ENCODE peak calls at places on chromosomes 1 and 21, in eight cellular contexts. One of them, this sample, is unnamed.

GRCh38 chr1:3752400-3752945 is at the start of gene CCDC27:
- DNase-seq in K562: no peak
- DNase-seq in tibial artery: no peak
- DNase-seq in spleen: peak
- DNase-seq in AG10803: no peak
- DNase-seq in GM23338: no peak
- DNase-seq in hepatocyte: no peak
- DNase-seq in brain microvascular endothelial cell: no peak
- DNase-seq in this sample: no peak

GRCh38 chr1:4046836-4047461 is 146.9 kb upstream of the C1orf174 start:
- DNase-seq in K562: no peak
- DNase-seq in GM23338: no peak
- DNase-seq in hepatocyte: no peak
- DNase-seq in AG10803: no peak
- DNase-seq in brain microvascular endothelial cell: no peak
- DNase-seq in spleen: no peak
- DNase-seq in tibial artery: no peak
- DNase-seq in this sample: no peak

GRCh38 chr1:43772978-43773377 is 65.6 kb downstream of the ST3GAL3 start:
- DNase-seq in hepatocyte: no peak
- DNase-seq in AG10803: no peak
- DNase-seq in K562: no peak
- DNase-seq in GM23338: no peak
- DNase-seq in spleen: no peak
- DNase-seq in tibial artery: no peak
- DNase-seq in brain microvascular endothelial cell: no peak
- DNase-seq in this sample: no peak

GRCh38 chr1:220925707-220926106 is 46.5 kb downstream of the HLX start:
- DNase-seq in AG10803: no peak
- DNase-seq in tibial artery: no peak
- DNase-seq in spleen: no peak
- DNase-seq in hepatocyte: no peak
- DNase-seq in K562: no peak
- DNase-seq in GM23338: no peak
- DNase-seq in brain microvascular endothelial cell: no peak
- DNase-seq in this sample: peak

GRCh38 chr1:234884701-234885100 is 243.9 kb downstream of the TOMM20 start:
- DNase-seq in hepatocyte: no peak
- DNase-seq in AG10803: no peak
- DNase-seq in tibial artery: peak
- DNase-seq in GM23338: no peak
- DNase-seq in brain microvascular endothelial cell: no peak
- DNase-seq in spleen: no peak
- DNase-seq in K562: no peak
- DNase-seq in this sample: no peak

GRCh38 chr1:101013776-101014175 is 11.8 kb downstream of the DPH5 start:
- DNase-seq in spleen: no peak
- DNase-seq in hepatocyte: no peak
- DNase-seq in tibial artery: no peak
- DNase-seq in K562: no peak
- DNase-seq in GM23338: no peak
- DNase-seq in AG10803: no peak
- DNase-seq in brain microvascular endothelial cell: no peak
- DNase-seq in this sample: peak

GRCh38 chr1:77438239-77438913 is 156.6 kb downstream of the AK5 start:
- DNase-seq in brain microvascular endothelial cell: peak
- DNase-seq in spleen: no peak
- DNase-seq in K562: no peak
- DNase-seq in AG10803: peak
- DNase-seq in GM23338: no peak
- DNase-seq in hepatocyte: no peak
- DNase-seq in tibial artery: no peak
- DNase-seq in this sample: no peak

GRCh38 chr1:146010126-146010738 is 11.3 kb downstream of the HJV start:
- DNase-seq in hepatocyte: no peak
- DNase-seq in K562: no peak
- DNase-seq in AG10803: no peak
- DNase-seq in GM23338: no peak
- DNase-seq in tibial artery: no peak
- DNase-seq in brain microvascular endothelial cell: no peak
- DNase-seq in spleen: no peak
- DNase-seq in this sample: no peak

GRCh38 chr1:235954306-235955283 is 87.9 kb upstream of the LYST start:
- DNase-seq in tibial artery: no peak
- DNase-seq in spleen: peak
- DNase-seq in AG10803: peak
- DNase-seq in hepatocyte: no peak
- DNase-seq in brain microvascular endothelial cell: peak
- DNase-seq in K562: no peak
- DNase-seq in GM23338: no peak
- DNase-seq in this sample: no peak

GRCh38 chr1:32351859-32352745 is 10.2 kb downstream of the FAM229A start:
- DNase-seq in spleen: no peak
- DNase-seq in K562: peak
- DNase-seq in AG10803: peak
- DNase-seq in brain microvascular endothelial cell: no peak
- DNase-seq in GM23338: peak
- DNase-seq in tibial artery: peak
- DNase-seq in hepatocyte: peak
- DNase-seq in this sample: no peak

GRCh38 chr21:23633447-23633846 is 1973.8 kb downstream of the MRPL39 start:
- DNase-seq in GM23338: no peak
- DNase-seq in hepatocyte: no peak
- DNase-seq in spleen: no peak
- DNase-seq in brain microvascular endothelial cell: no peak
- DNase-seq in tibial artery: no peak
- DNase-seq in K562: no peak
- DNase-seq in AG10803: no peak
- DNase-seq in this sample: no peak

GRCh38 chr1:56672579-56672978 is 27.5 kb downstream of the PRKAA2 start:
- DNase-seq in tibial artery: no peak
- DNase-seq in GM23338: no peak
- DNase-seq in spleen: no peak
- DNase-seq in AG10803: no peak
- DNase-seq in brain microvascular endothelial cell: no peak
- DNase-seq in hepatocyte: no peak
- DNase-seq in K562: no peak
- DNase-seq in this sample: no peak

GRCh38 chr21:34668803-34669148 is at the start of gene CLIC6:
- DNase-seq in brain microvascular endothelial cell: no peak
- DNase-seq in K562: no peak
- DNase-seq in hepatocyte: peak
- DNase-seq in GM23338: peak
- DNase-seq in tibial artery: peak
- DNase-seq in AG10803: no peak
- DNase-seq in spleen: no peak
- DNase-seq in this sample: no peak
- H3K4me3 ChIP-seq in brain microvascular endothelial cell: peak
- H3K4me3 ChIP-seq in K562: no peak
- H3K4me3 ChIP-seq in hepatocyte: peak
- H3K4me3 ChIP-seq in GM23338: peak
- H3K4me3 ChIP-seq in tibial artery: peak
- H3K4me3 ChIP-seq in AG10803: no peak
- H3K4me3 ChIP-seq in spleen: peak
- H3K4me3 ChIP-seq in this sample: no peak

DNA sequence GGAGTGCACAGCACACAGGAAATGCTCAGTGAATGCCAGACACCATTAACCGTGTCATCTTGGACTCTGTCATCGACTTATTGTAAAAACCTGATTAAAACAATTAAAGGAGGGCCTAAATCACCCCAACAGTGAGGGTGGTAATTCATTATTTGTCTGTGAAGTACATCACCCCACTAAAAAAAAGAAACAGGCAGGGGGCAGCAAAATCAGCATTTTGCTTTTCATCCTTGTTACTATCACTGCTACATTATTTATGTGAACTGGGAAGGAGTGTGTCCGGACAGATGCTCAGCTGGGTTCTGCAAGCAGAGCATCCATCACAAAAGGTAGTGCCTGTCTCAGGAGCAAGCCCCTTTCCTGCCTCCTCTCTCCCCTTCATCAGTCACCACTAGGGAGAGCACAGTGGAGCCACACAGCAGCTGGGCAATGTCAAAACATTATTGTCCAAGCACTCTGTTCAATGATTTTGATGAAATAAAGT is 98.5 kb downstream of the RERE start:
- DNase-seq in brain microvascular endothelial cell: no peak
- DNase-seq in tibial artery: no peak
- DNase-seq in AG10803: no peak
- DNase-seq in GM23338: peak
- DNase-seq in K562: no peak
- DNase-seq in hepatocyte: no peak
- DNase-seq in spleen: no peak
- DNase-seq in this sample: no peak
- TF ChIP-seq CTCF in brain microvascular endothelial cell: peak
- TF ChIP-seq CTCF in tibial artery: no peak
- TF ChIP-seq CTCF in AG10803: peak
- TF ChIP-seq CTCF in GM23338: peak
- TF ChIP-seq CTCF in K562: peak
- TF ChIP-seq CTCF in hepatocyte: peak
- TF ChIP-seq CTCF in spleen: peak
- TF ChIP-seq CTCF in this sample: peak

DNA sequence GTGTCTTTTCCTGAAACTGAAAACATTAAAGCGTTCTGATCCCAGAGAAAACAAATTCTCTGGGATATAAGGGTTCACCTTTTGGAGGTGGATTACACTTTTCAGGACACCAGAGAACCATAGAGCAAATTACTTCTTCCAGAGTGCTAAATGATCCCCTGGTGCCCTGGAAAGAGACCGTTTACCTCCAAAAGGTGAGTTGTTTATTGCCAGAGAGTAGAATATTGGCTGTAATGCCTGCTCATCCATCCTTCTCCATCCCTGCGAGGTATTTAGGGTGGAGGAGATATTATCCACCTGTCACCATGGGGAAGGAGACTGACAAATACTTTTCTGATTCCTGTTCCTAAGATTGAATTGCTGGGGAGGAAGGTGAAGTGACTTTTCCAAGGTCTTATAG is 30.4 kb downstream of the PBX1 start:
- DNase-seq in brain microvascular endothelial cell: no peak
- DNase-seq in GM23338: no peak
- DNase-seq in AG10803: no peak
- DNase-seq in K562: no peak
- DNase-seq in spleen: no peak
- DNase-seq in tibial artery: no peak
- DNase-seq in hepatocyte: no peak
- DNase-seq in this sample: no peak
- H3K4me3 ChIP-seq in brain microvascular endothelial cell: no peak
- H3K4me3 ChIP-seq in GM23338: peak
- H3K4me3 ChIP-seq in AG10803: no peak
- H3K4me3 ChIP-seq in K562: no peak
- H3K4me3 ChIP-seq in spleen: no peak
- H3K4me3 ChIP-seq in tibial artery: peak
- H3K4me3 ChIP-seq in hepatocyte: no peak
- H3K4me3 ChIP-seq in this sample: no peak

DNA sequence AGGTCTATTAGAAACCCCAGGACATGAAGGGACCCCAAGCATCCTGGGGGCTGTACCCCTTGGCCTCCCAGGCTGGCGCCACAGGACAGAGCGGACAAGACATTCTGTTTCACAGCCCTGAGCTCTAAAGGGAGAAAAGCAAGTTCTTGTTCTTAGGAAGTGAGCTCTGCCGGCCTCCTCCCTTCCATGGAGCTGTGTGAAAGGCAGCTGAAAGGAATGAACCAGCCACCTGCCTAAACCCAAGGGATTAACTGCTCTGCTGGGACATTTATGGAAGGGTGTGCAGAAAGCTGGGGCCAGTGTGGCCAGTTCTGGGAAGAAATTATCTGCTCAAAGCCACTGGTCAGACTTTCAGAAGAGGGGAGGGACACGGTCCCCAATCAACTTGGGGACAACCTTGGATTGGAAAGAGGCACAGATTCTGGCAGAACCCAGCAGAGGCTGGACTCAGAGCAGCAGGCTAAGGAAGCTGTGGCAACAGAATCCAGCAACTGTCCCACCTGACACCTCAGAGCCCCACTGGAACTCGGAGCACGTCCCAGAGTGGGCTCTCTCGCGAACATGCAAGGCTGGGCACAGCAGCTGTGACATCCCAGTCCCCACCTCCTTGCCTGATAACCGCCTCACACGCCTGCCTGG is 2.1 kb downstream of the KLHL21 start:
- DNase-seq in AG10803: peak
- DNase-seq in tibial artery: no peak
- DNase-seq in GM23338: no peak
- DNase-seq in spleen: no peak
- DNase-seq in brain microvascular endothelial cell: no peak
- DNase-seq in hepatocyte: no peak
- DNase-seq in K562: no peak
- DNase-seq in this sample: peak
- TF ChIP-seq CTCF in AG10803: no peak
- TF ChIP-seq CTCF in tibial artery: no peak
- TF ChIP-seq CTCF in GM23338: no peak
- TF ChIP-seq CTCF in spleen: no peak
- TF ChIP-seq CTCF in brain microvascular endothelial cell: no peak
- TF ChIP-seq CTCF in hepatocyte: no peak
- TF ChIP-seq CTCF in K562: no peak
- TF ChIP-seq CTCF in this sample: no peak

This sample was measured in epithelial cell of esophagus.